ENCODE peak calls at places on chromosomes 3 and 15, in seven cellular contexts. One of them, this sample, is unnamed.

GRCh38 chr3:195106418-195106906 is 164.5 kb downstream of the XXYLT1 start:
- DNase-seq in T-helper 2 cell: peak; percentile 65
- DNase-seq in stimulated activated CD4-positive, alpha-beta T cell treated with anti-CD3 and anti-CD28 coated beads, Interleukin-15, amount 100 ng/mL, for 1 hour: peak; percentile 42
- DNase-seq in uterus: peak; percentile 77
- DNase-seq in activated naive CD8-positive, alpha-beta T cell treated with anti-CD3 and anti-CD28 coated beads, Interleukin-2, amount 50 U/mL, for 24 hours: peak; percentile 77
- DNase-seq in upper lobe of left lung: peak; percentile 95
- DNase-seq in BJ: no peak
- DNase-seq in this sample: peak; percentile 52

GRCh38 chr3:144394052-144394451 is 422.4 kb downstream of the DIPK2A start:
- DNase-seq in BJ: peak; percentile 6
- DNase-seq in T-helper 2 cell: peak; percentile 13
- DNase-seq in activated naive CD8-positive, alpha-beta T cell treated with anti-CD3 and anti-CD28 coated beads, Interleukin-2, amount 50 U/mL, for 24 hours: no peak
- DNase-seq in upper lobe of left lung: no peak
- DNase-seq in uterus: no peak
- DNase-seq in stimulated activated CD4-positive, alpha-beta T cell treated with anti-CD3 and anti-CD28 coated beads, Interleukin-15, amount 100 ng/mL, for 1 hour: no peak
- DNase-seq in this sample: no peak

GRCh38 chr3:114336122-114336697 is 42.4 kb downstream of the TIGIT start:
- DNase-seq in upper lobe of left lung: no peak
- DNase-seq in BJ: no peak
- DNase-seq in activated naive CD8-positive, alpha-beta T cell treated with anti-CD3 and anti-CD28 coated beads, Interleukin-2, amount 50 U/mL, for 24 hours: no peak
- DNase-seq in T-helper 2 cell: no peak
- DNase-seq in uterus: no peak
- DNase-seq in stimulated activated CD4-positive, alpha-beta T cell treated with anti-CD3 and anti-CD28 coated beads, Interleukin-15, amount 100 ng/mL, for 1 hour: no peak
- DNase-seq in this sample: no peak

GRCh38 chr15:42796955-42797779 is 60.2 kb upstream of the CDAN1 start:
- DNase-seq in BJ: no peak
- DNase-seq in activated naive CD8-positive, alpha-beta T cell treated with anti-CD3 and anti-CD28 coated beads, Interleukin-2, amount 50 U/mL, for 24 hours: no peak
- DNase-seq in upper lobe of left lung: no peak
- DNase-seq in T-helper 2 cell: no peak
- DNase-seq in stimulated activated CD4-positive, alpha-beta T cell treated with anti-CD3 and anti-CD28 coated beads, Interleukin-15, amount 100 ng/mL, for 1 hour: no peak
- DNase-seq in uterus: no peak
- DNase-seq in this sample: no peak

GRCh38 chr3:69410301-69410700 is 24.4 kb upstream of the FRMD4B start:
- DNase-seq in uterus: peak; percentile 59
- DNase-seq in stimulated activated CD4-positive, alpha-beta T cell treated with anti-CD3 and anti-CD28 coated beads, Interleukin-15, amount 100 ng/mL, for 1 hour: peak; percentile 19
- DNase-seq in activated naive CD8-positive, alpha-beta T cell treated with anti-CD3 and anti-CD28 coated beads, Interleukin-2, amount 50 U/mL, for 24 hours: peak; percentile 71
- DNase-seq in BJ: no peak
- DNase-seq in upper lobe of left lung: no peak
- DNase-seq in T-helper 2 cell: peak; percentile 81
- DNase-seq in this sample: peak; percentile 31

GRCh38 chr3:27310693-27311092 is 58.5 kb downstream of the NEK10 start:
- DNase-seq in BJ: no peak
- DNase-seq in upper lobe of left lung: no peak
- DNase-seq in T-helper 2 cell: no peak
- DNase-seq in uterus: no peak
- DNase-seq in activated naive CD8-positive, alpha-beta T cell treated with anti-CD3 and anti-CD28 coated beads, Interleukin-2, amount 50 U/mL, for 24 hours: no peak
- DNase-seq in stimulated activated CD4-positive, alpha-beta T cell treated with anti-CD3 and anti-CD28 coated beads, Interleukin-15, amount 100 ng/mL, for 1 hour: no peak
- DNase-seq in this sample: no peak

GRCh38 chr3:43995078-43995928 is 246.4 kb upstream of the TOPAZ1 start:
- DNase-seq in stimulated activated CD4-positive, alpha-beta T cell treated with anti-CD3 and anti-CD28 coated beads, Interleukin-15, amount 100 ng/mL, for 1 hour: no peak
- DNase-seq in upper lobe of left lung: peak; percentile 86
- DNase-seq in T-helper 2 cell: peak; percentile 36
- DNase-seq in activated naive CD8-positive, alpha-beta T cell treated with anti-CD3 and anti-CD28 coated beads, Interleukin-2, amount 50 U/mL, for 24 hours: peak; percentile 26
- DNase-seq in BJ: no peak
- DNase-seq in uterus: no peak
- DNase-seq in this sample: peak; percentile 29

GRCh38 chr3:47577583-47578118 is 1.0 kb downstream of the CSPG5 start:
- DNase-seq in T-helper 2 cell: no peak
- DNase-seq in activated naive CD8-positive, alpha-beta T cell treated with anti-CD3 and anti-CD28 coated beads, Interleukin-2, amount 50 U/mL, for 24 hours: no peak
- DNase-seq in upper lobe of left lung: peak; percentile 89
- DNase-seq in BJ: no peak
- DNase-seq in stimulated activated CD4-positive, alpha-beta T cell treated with anti-CD3 and anti-CD28 coated beads, Interleukin-15, amount 100 ng/mL, for 1 hour: no peak
- DNase-seq in uterus: peak; percentile 19
- DNase-seq in this sample: no peak

GRCh38 chr15:51876169-51876568 is 46.7 kb downstream of the TMOD3 start:
- DNase-seq in upper lobe of left lung: no peak
- DNase-seq in activated naive CD8-positive, alpha-beta T cell treated with anti-CD3 and anti-CD28 coated beads, Interleukin-2, amount 50 U/mL, for 24 hours: no peak
- DNase-seq in BJ: no peak
- DNase-seq in uterus: no peak
- DNase-seq in stimulated activated CD4-positive, alpha-beta T cell treated with anti-CD3 and anti-CD28 coated beads, Interleukin-15, amount 100 ng/mL, for 1 hour: no peak
- DNase-seq in T-helper 2 cell: no peak
- DNase-seq in this sample: no peak

GRCh38 chr15:74904190-74904805 is 2.4 kb downstream of the FAM219B start:
- DNase-seq in BJ: no peak
- DNase-seq in activated naive CD8-positive, alpha-beta T cell treated with anti-CD3 and anti-CD28 coated beads, Interleukin-2, amount 50 U/mL, for 24 hours: no peak
- DNase-seq in uterus: no peak
- DNase-seq in upper lobe of left lung: no peak
- DNase-seq in stimulated activated CD4-positive, alpha-beta T cell treated with anti-CD3 and anti-CD28 coated beads, Interleukin-15, amount 100 ng/mL, for 1 hour: no peak
- DNase-seq in T-helper 2 cell: no peak
- DNase-seq in this sample: no peak

GRCh38 chr3:24454862-24455261 is 39.8 kb downstream of the THRB start:
- DNase-seq in stimulated activated CD4-positive, alpha-beta T cell treated with anti-CD3 and anti-CD28 coated beads, Interleukin-15, amount 100 ng/mL, for 1 hour: no peak
- DNase-seq in upper lobe of left lung: no peak
- DNase-seq in activated naive CD8-positive, alpha-beta T cell treated with anti-CD3 and anti-CD28 coated beads, Interleukin-2, amount 50 U/mL, for 24 hours: no peak
- DNase-seq in T-helper 2 cell: no peak
- DNase-seq in BJ: no peak
- DNase-seq in uterus: no peak
- DNase-seq in this sample: no peak

GRCh38 chr15:77032647-77033416 is 37.9 kb downstream of the PSTPIP1 start:
- DNase-seq in stimulated activated CD4-positive, alpha-beta T cell treated with anti-CD3 and anti-CD28 coated beads, Interleukin-15, amount 100 ng/mL, for 1 hour: peak; percentile 1
- DNase-seq in activated naive CD8-positive, alpha-beta T cell treated with anti-CD3 and anti-CD28 coated beads, Interleukin-2, amount 50 U/mL, for 24 hours: no peak
- DNase-seq in BJ: no peak
- DNase-seq in T-helper 2 cell: no peak
- DNase-seq in upper lobe of left lung: no peak
- DNase-seq in uterus: peak; percentile 11
- DNase-seq in this sample: no peak

GRCh38 chr3:179446501-179446900 is 4.8 kb downstream of the GNB4 start:
- DNase-seq in activated naive CD8-positive, alpha-beta T cell treated with anti-CD3 and anti-CD28 coated beads, Interleukin-2, amount 50 U/mL, for 24 hours: no peak
- DNase-seq in uterus: no peak
- DNase-seq in T-helper 2 cell: peak; percentile 58
- DNase-seq in upper lobe of left lung: no peak
- DNase-seq in stimulated activated CD4-positive, alpha-beta T cell treated with anti-CD3 and anti-CD28 coated beads, Interleukin-15, amount 100 ng/mL, for 1 hour: no peak
- DNase-seq in BJ: no peak
- DNase-seq in this sample: no peak

GRCh38 chr15:36912311-36912712 is 188.0 kb downstream of the MEIS2 start:
- DNase-seq in T-helper 2 cell: no peak
- DNase-seq in BJ: no peak
- DNase-seq in uterus: no peak
- DNase-seq in activated naive CD8-positive, alpha-beta T cell treated with anti-CD3 and anti-CD28 coated beads, Interleukin-2, amount 50 U/mL, for 24 hours: no peak
- DNase-seq in stimulated activated CD4-positive, alpha-beta T cell treated with anti-CD3 and anti-CD28 coated beads, Interleukin-15, amount 100 ng/mL, for 1 hour: no peak
- DNase-seq in upper lobe of left lung: no peak
- DNase-seq in this sample: no peak

GRCh38 chr3:12866836-12867235 is 25.5 kb upstream of the RPL32 start:
- DNase-seq in activated naive CD8-positive, alpha-beta T cell treated with anti-CD3 and anti-CD28 coated beads, Interleukin-2, amount 50 U/mL, for 24 hours: no peak
- DNase-seq in uterus: no peak
- DNase-seq in BJ: no peak
- DNase-seq in stimulated activated CD4-positive, alpha-beta T cell treated with anti-CD3 and anti-CD28 coated beads, Interleukin-15, amount 100 ng/mL, for 1 hour: no peak
- DNase-seq in upper lobe of left lung: no peak
- DNase-seq in T-helper 2 cell: no peak
- DNase-seq in this sample: no peak

GRCh38 chr3:148280623-148281242 is 417.0 kb upstream of the AGTR1 start:
- DNase-seq in stimulated activated CD4-positive, alpha-beta T cell treated with anti-CD3 and anti-CD28 coated beads, Interleukin-15, amount 100 ng/mL, for 1 hour: no peak
- DNase-seq in activated naive CD8-positive, alpha-beta T cell treated with anti-CD3 and anti-CD28 coated beads, Interleukin-2, amount 50 U/mL, for 24 hours: no peak
- DNase-seq in BJ: no peak
- DNase-seq in uterus: peak; percentile 13
- DNase-seq in upper lobe of left lung: peak; percentile 81
- DNase-seq in T-helper 2 cell: no peak
- DNase-seq in this sample: peak; percentile 36

GRCh38 chr15:53833134-53833624 is 73.7 kb upstream of the WDR72 start:
- DNase-seq in BJ: no peak
- DNase-seq in upper lobe of left lung: no peak
- DNase-seq in uterus: peak; percentile 29
- DNase-seq in T-helper 2 cell: no peak
- DNase-seq in stimulated activated CD4-positive, alpha-beta T cell treated with anti-CD3 and anti-CD28 coated beads, Interleukin-15, amount 100 ng/mL, for 1 hour: no peak
- DNase-seq in activated naive CD8-positive, alpha-beta T cell treated with anti-CD3 and anti-CD28 coated beads, Interleukin-2, amount 50 U/mL, for 24 hours: no peak
- DNase-seq in this sample: no peak

GRCh38 chr15:95287774-95288173 is 1042.7 kb upstream of the NR2F2 start:
- DNase-seq in stimulated activated CD4-positive, alpha-beta T cell treated with anti-CD3 and anti-CD28 coated beads, Interleukin-15, amount 100 ng/mL, for 1 hour: no peak
- DNase-seq in upper lobe of left lung: no peak
- DNase-seq in BJ: no peak
- DNase-seq in activated naive CD8-positive, alpha-beta T cell treated with anti-CD3 and anti-CD28 coated beads, Interleukin-2, amount 50 U/mL, for 24 hours: no peak
- DNase-seq in uterus: no peak
- DNase-seq in T-helper 2 cell: no peak
- DNase-seq in this sample: no peak

GRCh38 chr3:130661116-130661515 is 85.5 kb downstream of the PIK3R4 start:
- DNase-seq in stimulated activated CD4-positive, alpha-beta T cell treated with anti-CD3 and anti-CD28 coated beads, Interleukin-15, amount 100 ng/mL, for 1 hour: no peak
- DNase-seq in activated naive CD8-positive, alpha-beta T cell treated with anti-CD3 and anti-CD28 coated beads, Interleukin-2, amount 50 U/mL, for 24 hours: no peak
- DNase-seq in BJ: no peak
- DNase-seq in uterus: no peak
- DNase-seq in upper lobe of left lung: no peak
- DNase-seq in T-helper 2 cell: no peak
- DNase-seq in this sample: no peak

GRCh38 chr15:67850995-67851535 is 11.2 kb upstream of the RNU6-1 start:
- DNase-seq in uterus: no peak
- DNase-seq in stimulated activated CD4-positive, alpha-beta T cell treated with anti-CD3 and anti-CD28 coated beads, Interleukin-15, amount 100 ng/mL, for 1 hour: no peak
- DNase-seq in activated naive CD8-positive, alpha-beta T cell treated with anti-CD3 and anti-CD28 coated beads, Interleukin-2, amount 50 U/mL, for 24 hours: no peak
- DNase-seq in T-helper 2 cell: no peak
- DNase-seq in BJ: no peak
- DNase-seq in upper lobe of left lung: no peak
- DNase-seq in this sample: no peak

GRCh38 chr3:184085389-184085852 is 11.4 kb upstream of the HTR3E start:
- DNase-seq in stimulated activated CD4-positive, alpha-beta T cell treated with anti-CD3 and anti-CD28 coated beads, Interleukin-15, amount 100 ng/mL, for 1 hour: no peak
- DNase-seq in BJ: no peak
- DNase-seq in activated naive CD8-positive, alpha-beta T cell treated with anti-CD3 and anti-CD28 coated beads, Interleukin-2, amount 50 U/mL, for 24 hours: no peak
- DNase-seq in uterus: no peak
- DNase-seq in T-helper 2 cell: peak; percentile 81
- DNase-seq in upper lobe of left lung: no peak
- DNase-seq in this sample: peak; percentile 20

GRCh38 chr15:52745326-52746161 is 44.6 kb downstream of the ONECUT1 start:
- DNase-seq in T-helper 2 cell: no peak
- DNase-seq in activated naive CD8-positive, alpha-beta T cell treated with anti-CD3 and anti-CD28 coated beads, Interleukin-2, amount 50 U/mL, for 24 hours: no peak
- DNase-seq in uterus: no peak
- DNase-seq in BJ: no peak
- DNase-seq in stimulated activated CD4-positive, alpha-beta T cell treated with anti-CD3 and anti-CD28 coated beads, Interleukin-15, amount 100 ng/mL, for 1 hour: no peak
- DNase-seq in upper lobe of left lung: no peak
- DNase-seq in this sample: no peak